ENCODE peak calls at places on chromosomes 4 and X, in six cellular contexts. One of them, this sample, is unnamed.

GRCh38 chr4:112322866-112323265 is 25.7 kb downstream of the ALPK1 start:
- DNase-seq in GM04504: no peak
- DNase-seq in GM19239: no peak
- DNase-seq in NCI-H1105 treated with DMSO at 0.1 percent for 48 hours: no peak
- DNase-seq in activated T-helper 1 cell treated with anti-CD3 and anti-CD28 coated beads, Interleukin-12 subunit alpha, Interleukin-12 subunit beta, Interleukin-2, Interleukin-4 antibody, amounts not matched to agents 30 ng/mL and 10 ng/mL and 1 ng/mL, durations not matched to agents 14 hours and 24 hours and 36 hours: no peak
- DNase-seq in NCI-H1436: no peak
- DNase-seq in this sample: no peak

GRCh38 chr4:128649575-128650205 is 159.8 kb upstream of the JADE1 start:
- DNase-seq in NCI-H1105 treated with DMSO at 0.1 percent for 48 hours: no peak
- DNase-seq in GM04504: no peak
- DNase-seq in GM19239: no peak
- DNase-seq in activated T-helper 1 cell treated with anti-CD3 and anti-CD28 coated beads, Interleukin-12 subunit alpha, Interleukin-12 subunit beta, Interleukin-2, Interleukin-4 antibody, amounts not matched to agents 30 ng/mL and 10 ng/mL and 1 ng/mL, durations not matched to agents 14 hours and 24 hours and 36 hours: no peak
- DNase-seq in NCI-H1436: no peak
- DNase-seq in this sample: no peak

GRCh38 chrX:10189317-10190268 is 32.8 kb downstream of the CLCN4 start:
- DNase-seq in activated T-helper 1 cell treated with anti-CD3 and anti-CD28 coated beads, Interleukin-12 subunit alpha, Interleukin-12 subunit beta, Interleukin-2, Interleukin-4 antibody, amounts not matched to agents 30 ng/mL and 10 ng/mL and 1 ng/mL, durations not matched to agents 14 hours and 24 hours and 36 hours: peak
- DNase-seq in GM19239: peak
- DNase-seq in GM04504: no peak
- DNase-seq in NCI-H1105 treated with DMSO at 0.1 percent for 48 hours: peak
- DNase-seq in NCI-H1436: peak
- DNase-seq in this sample: peak

GRCh38 chr4:121358473-121358872 is 22.3 kb downstream of the QRFPR start:
- DNase-seq in NCI-H1105 treated with DMSO at 0.1 percent for 48 hours: no peak
- DNase-seq in GM04504: peak
- DNase-seq in NCI-H1436: no peak
- DNase-seq in activated T-helper 1 cell treated with anti-CD3 and anti-CD28 coated beads, Interleukin-12 subunit alpha, Interleukin-12 subunit beta, Interleukin-2, Interleukin-4 antibody, amounts not matched to agents 30 ng/mL and 10 ng/mL and 1 ng/mL, durations not matched to agents 14 hours and 24 hours and 36 hours: no peak
- DNase-seq in GM19239: no peak
- DNase-seq in this sample: peak

GRCh38 chrX:155056471-155056870 is 14.5 kb downstream of the CMC4 start:
- DNase-seq in NCI-H1436: no peak
- DNase-seq in activated T-helper 1 cell treated with anti-CD3 and anti-CD28 coated beads, Interleukin-12 subunit alpha, Interleukin-12 subunit beta, Interleukin-2, Interleukin-4 antibody, amounts not matched to agents 30 ng/mL and 10 ng/mL and 1 ng/mL, durations not matched to agents 14 hours and 24 hours and 36 hours: no peak
- DNase-seq in NCI-H1105 treated with DMSO at 0.1 percent for 48 hours: no peak
- DNase-seq in GM19239: no peak
- DNase-seq in GM04504: no peak
- DNase-seq in this sample: no peak

GRCh38 chr4:10085386-10085785 is 31.2 kb downstream of the WDR1 start:
- DNase-seq in NCI-H1105 treated with DMSO at 0.1 percent for 48 hours: no peak
- DNase-seq in activated T-helper 1 cell treated with anti-CD3 and anti-CD28 coated beads, Interleukin-12 subunit alpha, Interleukin-12 subunit beta, Interleukin-2, Interleukin-4 antibody, amounts not matched to agents 30 ng/mL and 10 ng/mL and 1 ng/mL, durations not matched to agents 14 hours and 24 hours and 36 hours: no peak
- DNase-seq in NCI-H1436: no peak
- DNase-seq in GM19239: no peak
- DNase-seq in GM04504: no peak
- DNase-seq in this sample: no peak

GRCh38 chr4:16133406-16133805 is 49.6 kb upstream of the PROM1 start:
- DNase-seq in GM19239: no peak
- DNase-seq in NCI-H1436: no peak
- DNase-seq in GM04504: no peak
- DNase-seq in NCI-H1105 treated with DMSO at 0.1 percent for 48 hours: no peak
- DNase-seq in activated T-helper 1 cell treated with anti-CD3 and anti-CD28 coated beads, Interleukin-12 subunit alpha, Interleukin-12 subunit beta, Interleukin-2, Interleukin-4 antibody, amounts not matched to agents 30 ng/mL and 10 ng/mL and 1 ng/mL, durations not matched to agents 14 hours and 24 hours and 36 hours: no peak
- DNase-seq in this sample: no peak

GRCh38 chrX:40132751-40133150 is 35.0 kb upstream of the BCOR start:
- DNase-seq in NCI-H1436: no peak
- DNase-seq in activated T-helper 1 cell treated with anti-CD3 and anti-CD28 coated beads, Interleukin-12 subunit alpha, Interleukin-12 subunit beta, Interleukin-2, Interleukin-4 antibody, amounts not matched to agents 30 ng/mL and 10 ng/mL and 1 ng/mL, durations not matched to agents 14 hours and 24 hours and 36 hours: no peak
- DNase-seq in GM04504: peak
- DNase-seq in NCI-H1105 treated with DMSO at 0.1 percent for 48 hours: no peak
- DNase-seq in GM19239: no peak
- DNase-seq in this sample: peak

GRCh38 chr4:112036881-112037280 is 108.4 kb upstream of the FAM241A start:
- DNase-seq in GM19239: no peak
- DNase-seq in NCI-H1105 treated with DMSO at 0.1 percent for 48 hours: no peak
- DNase-seq in NCI-H1436: no peak
- DNase-seq in GM04504: no peak
- DNase-seq in activated T-helper 1 cell treated with anti-CD3 and anti-CD28 coated beads, Interleukin-12 subunit alpha, Interleukin-12 subunit beta, Interleukin-2, Interleukin-4 antibody, amounts not matched to agents 30 ng/mL and 10 ng/mL and 1 ng/mL, durations not matched to agents 14 hours and 24 hours and 36 hours: no peak
- DNase-seq in this sample: no peak

GRCh38 chrX:50677789-50678188 is 136.2 kb downstream of the SHROOM4 start:
- DNase-seq in NCI-H1436: no peak
- DNase-seq in GM19239: no peak
- DNase-seq in GM04504: no peak
- DNase-seq in activated T-helper 1 cell treated with anti-CD3 and anti-CD28 coated beads, Interleukin-12 subunit alpha, Interleukin-12 subunit beta, Interleukin-2, Interleukin-4 antibody, amounts not matched to agents 30 ng/mL and 10 ng/mL and 1 ng/mL, durations not matched to agents 14 hours and 24 hours and 36 hours: no peak
- DNase-seq in NCI-H1105 treated with DMSO at 0.1 percent for 48 hours: no peak
- DNase-seq in this sample: no peak

GRCh38 chr4:13821522-13821921 is 194.0 kb upstream of the BOD1L1 start:
- DNase-seq in activated T-helper 1 cell treated with anti-CD3 and anti-CD28 coated beads, Interleukin-12 subunit alpha, Interleukin-12 subunit beta, Interleukin-2, Interleukin-4 antibody, amounts not matched to agents 30 ng/mL and 10 ng/mL and 1 ng/mL, durations not matched to agents 14 hours and 24 hours and 36 hours: no peak
- DNase-seq in GM04504: no peak
- DNase-seq in NCI-H1436: no peak
- DNase-seq in GM19239: no peak
- DNase-seq in NCI-H1105 treated with DMSO at 0.1 percent for 48 hours: no peak
- DNase-seq in this sample: no peak

GRCh38 chr4:601612-602558 is 23.5 kb upstream of the PDE6B start:
- DNase-seq in GM19239: no peak
- DNase-seq in GM04504: no peak
- DNase-seq in activated T-helper 1 cell treated with anti-CD3 and anti-CD28 coated beads, Interleukin-12 subunit alpha, Interleukin-12 subunit beta, Interleukin-2, Interleukin-4 antibody, amounts not matched to agents 30 ng/mL and 10 ng/mL and 1 ng/mL, durations not matched to agents 14 hours and 24 hours and 36 hours: no peak
- DNase-seq in NCI-H1436: no peak
- DNase-seq in NCI-H1105 treated with DMSO at 0.1 percent for 48 hours: no peak
- DNase-seq in this sample: no peak

GRCh38 chr4:41204400-41204978 is 9.9 kb downstream of the APBB2 start:
- DNase-seq in NCI-H1436: no peak
- DNase-seq in GM04504: peak
- DNase-seq in NCI-H1105 treated with DMSO at 0.1 percent for 48 hours: no peak
- DNase-seq in activated T-helper 1 cell treated with anti-CD3 and anti-CD28 coated beads, Interleukin-12 subunit alpha, Interleukin-12 subunit beta, Interleukin-2, Interleukin-4 antibody, amounts not matched to agents 30 ng/mL and 10 ng/mL and 1 ng/mL, durations not matched to agents 14 hours and 24 hours and 36 hours: no peak
- DNase-seq in GM19239: no peak
- DNase-seq in this sample: no peak

GRCh38 chrX:108022491-108023089 is 22.3 kb upstream of the VSIG1 start:
- DNase-seq in GM04504: no peak
- DNase-seq in NCI-H1436: no peak
- DNase-seq in activated T-helper 1 cell treated with anti-CD3 and anti-CD28 coated beads, Interleukin-12 subunit alpha, Interleukin-12 subunit beta, Interleukin-2, Interleukin-4 antibody, amounts not matched to agents 30 ng/mL and 10 ng/mL and 1 ng/mL, durations not matched to agents 14 hours and 24 hours and 36 hours: no peak
- DNase-seq in NCI-H1105 treated with DMSO at 0.1 percent for 48 hours: no peak
- DNase-seq in GM19239: no peak
- DNase-seq in this sample: no peak

GRCh38 chr4:26821677-26822503 is 38.8 kb upstream of the STIM2 start:
- DNase-seq in GM04504: no peak
- DNase-seq in NCI-H1105 treated with DMSO at 0.1 percent for 48 hours: no peak
- DNase-seq in activated T-helper 1 cell treated with anti-CD3 and anti-CD28 coated beads, Interleukin-12 subunit alpha, Interleukin-12 subunit beta, Interleukin-2, Interleukin-4 antibody, amounts not matched to agents 30 ng/mL and 10 ng/mL and 1 ng/mL, durations not matched to agents 14 hours and 24 hours and 36 hours: no peak
- DNase-seq in GM19239: no peak
- DNase-seq in NCI-H1436: no peak
- DNase-seq in this sample: no peak

GRCh38 chr4:184030764-184031163 is 125.7 kb downstream of the STOX2 start:
- DNase-seq in GM19239: no peak
- DNase-seq in NCI-H1105 treated with DMSO at 0.1 percent for 48 hours: no peak
- DNase-seq in NCI-H1436: no peak
- DNase-seq in activated T-helper 1 cell treated with anti-CD3 and anti-CD28 coated beads, Interleukin-12 subunit alpha, Interleukin-12 subunit beta, Interleukin-2, Interleukin-4 antibody, amounts not matched to agents 30 ng/mL and 10 ng/mL and 1 ng/mL, durations not matched to agents 14 hours and 24 hours and 36 hours: no peak
- DNase-seq in GM04504: no peak
- DNase-seq in this sample: no peak

GRCh38 chr4:61532324-61532723 is 332.2 kb downstream of the ADGRL3 start:
- DNase-seq in GM04504: no peak
- DNase-seq in NCI-H1105 treated with DMSO at 0.1 percent for 48 hours: peak
- DNase-seq in NCI-H1436: no peak
- DNase-seq in GM19239: no peak
- DNase-seq in activated T-helper 1 cell treated with anti-CD3 and anti-CD28 coated beads, Interleukin-12 subunit alpha, Interleukin-12 subunit beta, Interleukin-2, Interleukin-4 antibody, amounts not matched to agents 30 ng/mL and 10 ng/mL and 1 ng/mL, durations not matched to agents 14 hours and 24 hours and 36 hours: no peak
- DNase-seq in this sample: no peak